ENCODE peak calls at places on chromosomes 12 and 14, in six cellular contexts. D is stimulated activated naive CD4-positive, alpha-beta T cell; F is GM12892; Y is stimulated activated CD4-positive, alpha-beta T cell treated with anti-CD3 and anti-CD28 coated beads, Interleukin-1b, Interleukin-23, amount 100 ng/mL, for 4 hours; L is ELF-1; Z is HFFc6. U is an unnamed sample.

GRCh38 chr14:80003138-80003537 is 208.2 kb downstream of the DIO2 start:
- DNase-seq in D (no peak), F (no peak), Y (no peak), L (no peak), Z (peak), U (no peak)

GRCh38 chr12:77830502-77830901 is at the start of gene NAV3:
- DNase-seq in D (no peak), F (no peak), Y (no peak), L (no peak), Z (no peak), U (no peak)

GRCh38 chr14:24411468-24412454 is 13.0 kb downstream of the NYNRIN start:
- DNase-seq in D (peak), F (peak), Y (no peak), L (peak), Z (peak), U (no peak)

GRCh38 chr14:68612049-68612448 is 180.8 kb downstream of the ZFP36L1 start:
- DNase-seq in D (no peak), F (no peak), Y (no peak), L (no peak), Z (no peak), U (no peak)

GRCh38 chr12:83506841-83507240 is 820.1 kb downstream of the TMTC2 start:
- DNase-seq in D (no peak), F (no peak), Y (no peak), L (no peak), Z (no peak), U (no peak)

GRCh38 chr12:68231229-68231628 is 5.6 kb upstream of the IL26 start:
- DNase-seq in D (no peak), F (no peak), Y (no peak), L (no peak), Z (no peak), U (no peak)

GRCh38 chr14:32513571-32514009 is 184.5 kb downstream of the AKAP6 start:
- DNase-seq in D (no peak), F (no peak), Y (no peak), L (no peak), Z (peak), U (no peak)

GRCh38 chr12:94032368-94032767 is 116.0 kb upstream of the PLXNC1 start:
- DNase-seq in D (no peak), F (no peak), Y (no peak), L (no peak), Z (no peak), U (no peak)

GRCh38 chr12:119061208-119061796 is 80.0 kb downstream of the SRRM4 start:
- DNase-seq in D (peak), F (no peak), Y (peak), L (peak), Z (no peak), U (peak)

GRCh38 chr14:101716956-101717662 is 44.4 kb upstream of the PPP2R5C start:
- DNase-seq in D (no peak), F (no peak), Y (no peak), L (no peak), Z (peak), U (no peak)

GRCh38 chr14:85332401-85332800 is 197.5 kb upstream of the FLRT2 start:
- DNase-seq in D (no peak), F (no peak), Y (no peak), L (no peak), Z (no peak), U (no peak)

GRCh38 chr12:84643993-84644392 is 268.6 kb downstream of the SLC6A15 start:
- DNase-seq in D (no peak), F (no peak), Y (no peak), L (no peak), Z (no peak), U (no peak)

GRCh38 chr14:88281447-88281846 is 41.6 kb downstream of the KCNK10 start:
- DNase-seq in D (no peak), F (no peak), Y (no peak), L (no peak), Z (no peak), U (no peak)

GRCh38 chr12:1920436-1920835 is 2.0 kb upstream of the CACNA2D4 start:
- DNase-seq in D (no peak), F (no peak), Y (no peak), L (no peak), Z (no peak), U (no peak)

GRCh38 chr12:48266826-48267225 is 63.7 kb upstream of the OR10AD1 start:
- DNase-seq in D (no peak), F (no peak), Y (no peak), L (no peak), Z (no peak), U (no peak)

GRCh38 chr12:67068204-67068731 is 200.9 kb upstream of the CAND1 start:
- DNase-seq in D (peak), F (no peak), Y (peak), L (peak), Z (no peak), U (peak)

GRCh38 chr14:30312214-30312613 is 246.7 kb upstream of the G2E3 start:
- DNase-seq in D (no peak), F (no peak), Y (no peak), L (no peak), Z (no peak), U (no peak)

GRCh38 chr14:65879218-65880009 is 466.9 kb downstream of the FUT8 start:
- DNase-seq in D (no peak), F (no peak), Y (no peak), L (no peak), Z (peak), U (no peak)

GRCh38 chr14:94936411-94936892 is 166.5 kb upstream of the GSC start:
- DNase-seq in D (no peak), F (no peak), Y (no peak), L (no peak), Z (no peak), U (peak)

U was measured in kidney.